ENCODE peak calls at places on chromosomes 1 and 21, in five cellular contexts. C, U, W, Y and M are unnamed samples.

GRCh38 chr1:17606826-17607440 is 67.4 kb downstream of the ARHGEF10L start:
- DNase-seq in C (no peak), U (peak), W (no peak), Y (peak), M (peak)

GRCh38 chr1:194537521-194537920 is 1351.1 kb upstream of the B3GALT2 start:
- DNase-seq in C (no peak), U (no peak), W (no peak), Y (no peak), M (no peak)

GRCh38 chr1:183198463-183198862 is 12.4 kb downstream of the LAMC2 start:
- DNase-seq in C (no peak), U (no peak), W (peak), Y (no peak), M (no peak)

GRCh38 chr21:37636152-37636860 is 269.7 kb downstream of the DYRK1A start:
- DNase-seq in C (peak), U (no peak), W (peak), Y (peak), M (no peak)

GRCh38 chr1:231817813-231818212 is 191.2 kb downstream of the DISC1 start:
- DNase-seq in C (no peak), U (no peak), W (no peak), Y (no peak), M (no peak)

GRCh38 chr1:108719654-108720435 is 7.1 kb downstream of the FNDC7 start:
- DNase-seq in C (peak), U (no peak), W (peak), Y (peak), M (no peak)

GRCh38 chr1:226519741-226520598 is 28.6 kb upstream of the STUM start:
- DNase-seq in C (no peak), U (no peak), W (no peak), Y (no peak), M (no peak)

GRCh38 chr1:31934706-31935629 is 3.2 kb downstream of the PTP4A2 start:
- DNase-seq in C (peak), U (no peak), W (no peak), Y (no peak), M (no peak)

GRCh38 chr1:61012365-61012764 is 70.0 kb upstream of the NFIA start:
- DNase-seq in C (no peak), U (no peak), W (no peak), Y (no peak), M (no peak)

GRCh38 chr21:33541105-33541711 is 709 bp downstream of the GART start:
- DNase-seq in C (no peak), U (peak), W (no peak), Y (peak), M (no peak)

GRCh38 chr1:40383095-40383487 is 9.6 kb downstream of the SMAP2 start:
- DNase-seq in C (no peak), U (no peak), W (no peak), Y (peak), M (no peak)

GRCh38 chr1:218476385-218476784 is 131.2 kb downstream of the TGFB2 start:
- DNase-seq in C (peak), U (no peak), W (peak), Y (peak), M (no peak)

GRCh38 chr1:228073870-228074545 is 8.5 kb upstream of the ARF1 start:
- DNase-seq in C (no peak), U (no peak), W (no peak), Y (no peak), M (no peak)

GRCh38 chr1:156140879-156141707 is 12.3 kb upstream of the SEMA4A start:
- DNase-seq in C (no peak), U (no peak), W (no peak), Y (no peak), M (no peak)

GRCh38 chr1:180927841-180928240 is 15.1 kb downstream of the KIAA1614 start:
- DNase-seq in C (no peak), U (no peak), W (no peak), Y (no peak), M (no peak)

GRCh38 chr1:15760520-15761211 is 2.1 kb downstream of the FBLIM1 start:
- DNase-seq in C (peak), U (no peak), W (peak), Y (no peak), M (no peak)

GRCh38 chr21:27513016-27513415 is 546.1 kb upstream of the ADAMTS5 start:
- DNase-seq in C (no peak), U (no peak), W (no peak), Y (no peak), M (no peak)

GRCh38 chr21:45320991-45321656 is 33.4 kb upstream of the POFUT2 start:
- DNase-seq in C (no peak), U (no peak), W (no peak), Y (no peak), M (no peak)

GRCh38 chr21:42574234-42575027 is 60.8 kb downstream of the SLC37A1 start:
- DNase-seq in C (no peak), U (no peak), W (no peak), Y (no peak), M (no peak)

GRCh38 chr21:43819511-43820405 is 30.4 kb downstream of the RRP1 start:
- DNase-seq in C (no peak), U (no peak), W (no peak), Y (no peak), M (no peak)

GRCh38 chr1:110328274-110328673 is 10.9 kb upstream of the RBM15 start:
- DNase-seq in C (no peak), U (no peak), W (no peak), Y (no peak), M (no peak)

GRCh38 chr1:63487336-63488065 is 35.5 kb downstream of the ITGB3BP start:
- DNase-seq in C (peak), U (no peak), W (no peak), Y (no peak), M (no peak)

GRCh38 chr1:192489748-192490147 is 85.8 kb upstream of the RGS1 start:
- DNase-seq in C (peak), U (no peak), W (peak), Y (no peak), M (no peak)

GRCh38 chr21:45535341-45536081 is 6.7 kb downstream of the SLC19A1 start:
- DNase-seq in C (no peak), U (no peak), W (no peak), Y (no peak), M (no peak)

GRCh38 chr1:194598098-194598497 is 1411.7 kb upstream of the B3GALT2 start:
- DNase-seq in C (no peak), U (no peak), W (no peak), Y (no peak), M (no peak)

GRCh38 chr1:16614361-16615252 is 1.2 kb upstream of the NBPF1 start:
- DNase-seq in C (no peak), U (no peak), W (no peak), Y (no peak), M (no peak)

GRCh38 chr21:41979751-41980369 is 26.0 kb upstream of the C2CD2 start:
- DNase-seq in C (no peak), U (no peak), W (no peak), Y (no peak), M (no peak)

GRCh38 chr21:42107881-42108553 is 36.9 kb downstream of the UMODL1 start:
- DNase-seq in C (no peak), U (peak), W (no peak), Y (no peak), M (peak)

GRCh38 chr1:33500547-33500946 is 28.1 kb downstream of the ZSCAN20 start:
- DNase-seq in C (no peak), U (no peak), W (no peak), Y (no peak), M (no peak)

GRCh38 chr1:183089025-183089639 is 65.9 kb downstream of the LAMC1 start:
- DNase-seq in C (no peak), U (no peak), W (no peak), Y (no peak), M (no peak)

GRCh38 chr1:10617318-10617717 is 142.6 kb downstream of the PEX14 start:
- DNase-seq in C (no peak), U (no peak), W (no peak), Y (no peak), M (no peak)

GRCh38 chr1:47175227-47175934 is 14.5 kb downstream of the PDZK1IP1 start:
- DNase-seq in C (no peak), U (peak), W (no peak), Y (peak), M (peak)

GRCh38 chr21:46109251-46110221 is 11.6 kb downstream of the COL6A2 start:
- DNase-seq in C (no peak), U (no peak), W (no peak), Y (no peak), M (no peak)

GRCh38 chr1:106659490-106660244 is 396.8 kb upstream of the PRMT6 start:
- DNase-seq in C (no peak), U (no peak), W (no peak), Y (no peak), M (no peak)

GRCh38 chr1:19439464-19440171 is 45.7 kb downstream of the CAPZB start:
- DNase-seq in C (no peak), U (no peak), W (no peak), Y (no peak), M (peak)